ENCODE peak calls at places on chromosomes 12 and 14, in ten cellular contexts. X, J, E, S, A, R, F, O, Z and Q are unnamed samples.

GRCh38 chr12:49877066-49877465 is 26.6 kb downstream of the FAIM2 start:
- DNase-seq in X (no peak), J (no peak), E (no peak), S (no peak), A (no peak), R (no peak), F (no peak), O (no peak), Z (no peak), Q (no peak)

GRCh38 chr12:102171951-102172350 is 25.7 kb downstream of the PMCH start:
- DNase-seq in X (no peak), J (no peak), E (no peak), S (no peak), A (no peak), R (no peak), F (no peak), O (no peak), Z (no peak), Q (no peak)

GRCh38 chr12:78494911-78495310 is 369.7 kb upstream of the SYT1 start:
- DNase-seq in X (no peak), J (peak; percentile 0), E (no peak), S (no peak), A (no peak), R (no peak), F (no peak), O (no peak), Z (no peak), Q (no peak)

GRCh38 chr12:44582521-44582920 is 293.6 kb downstream of the NELL2 start:
- DNase-seq in X (no peak), J (no peak), E (no peak), S (no peak), A (no peak), R (no peak), F (no peak), O (no peak), Z (no peak), Q (no peak)

GRCh38 chr12:52318241-52318990 is 2.8 kb downstream of the KRT83 start:
- DNase-seq in X (no peak), J (no peak), E (no peak), S (no peak), A (peak; percentile 43), R (no peak), F (no peak), O (no peak), Z (no peak), Q (no peak)

GRCh38 chr14:61569783-61570182 is 125.5 kb upstream of the HIF1A start:
- DNase-seq in X (no peak), J (peak; percentile 98), E (no peak), S (no peak), A (peak; percentile 85), R (no peak), F (no peak), O (no peak), Z (no peak), Q (no peak)

GRCh38 chr14:103068351-103069073 is 11.2 kb upstream of the CDC42BPB start:
- DNase-seq in X (no peak), J (no peak), E (no peak), S (no peak), A (no peak), R (no peak), F (no peak), O (peak; percentile 25), Z (no peak), Q (no peak)

GRCh38 chr12:56189336-56189917 is at the start of gene SMARCC2:
- DNase-seq in X (peak; percentile 80), J (peak; percentile 47), E (peak; percentile 76), S (no peak), A (peak; percentile 95), R (peak; percentile 78), F (peak; percentile 71), O (peak; percentile 90), Z (peak; percentile 93), Q (peak; percentile 91)

GRCh38 chr12:66962316-66962715 is 283.4 kb upstream of the GRIP1 start:
- DNase-seq in X (no peak), J (no peak), E (no peak), S (no peak), A (no peak), R (no peak), F (no peak), O (no peak), Z (no peak), Q (no peak)

GRCh38 chr12:128795530-128796361 is 28.0 kb downstream of the SLC15A4 start:
- DNase-seq in X (no peak), J (no peak), E (no peak), S (no peak), A (no peak), R (no peak), F (no peak), O (no peak), Z (no peak), Q (no peak)

GRCh38 chr12:113909776-113910420 is 56.2 kb downstream of the RBM19 start:
- DNase-seq in X (no peak), J (no peak), E (no peak), S (no peak), A (no peak), R (no peak), F (no peak), O (no peak), Z (no peak), Q (no peak)

GRCh38 chr12:59194794-59195193 is 274.5 kb upstream of the LRIG3 start:
- DNase-seq in X (no peak), J (no peak), E (no peak), S (no peak), A (no peak), R (no peak), F (no peak), O (no peak), Z (no peak), Q (no peak)

GRCh38 chr12:78898416-78898815 is 33.8 kb downstream of the SYT1 start:
- DNase-seq in X (no peak), J (peak; percentile 25), E (no peak), S (no peak), A (no peak), R (peak; percentile 19), F (no peak), O (peak; percentile 73), Z (no peak), Q (no peak)

GRCh38 chr12:42977451-42978230 is 388.1 kb upstream of the PRICKLE1 start:
- DNase-seq in X (no peak), J (no peak), E (no peak), S (no peak), A (no peak), R (no peak), F (no peak), O (no peak), Z (no peak), Q (no peak)

GRCh38 chr12:23221926-23222325 is 597.0 kb downstream of the ETNK1 start:
- DNase-seq in X (no peak), J (no peak), E (no peak), S (no peak), A (no peak), R (no peak), F (no peak), O (no peak), Z (no peak), Q (no peak)

GRCh38 chr14:99600232-99600888 is 3.6 kb downstream of the CCDC85C start:
- DNase-seq in X (no peak), J (no peak), E (no peak), S (no peak), A (no peak), R (no peak), F (no peak), O (no peak), Z (no peak), Q (no peak)

GRCh38 chr14:86933460-86933859 is 1059.5 kb downstream of the GALC start:
- DNase-seq in X (no peak), J (no peak), E (no peak), S (no peak), A (no peak), R (no peak), F (no peak), O (no peak), Z (no peak), Q (no peak)

GRCh38 chr12:67925551-67925950 is 63.7 kb upstream of the IFNG-AS1 start:
- DNase-seq in X (no peak), J (no peak), E (no peak), S (no peak), A (no peak), R (no peak), F (no peak), O (no peak), Z (no peak), Q (no peak)